ENCODE peak calls at places on chromosome X, in eight cellular contexts. One of them, this sample, is unnamed.

GRCh38 chrX:118370921-118371624 is 25.2 kb downstream of the WDR44 start:
- DNase-seq in pancreas: no peak
- DNase-seq in hepatocyte: peak
- DNase-seq in right atrium auricular region: no peak
- DNase-seq in body of pancreas: no peak
- DNase-seq in right cardiac atrium: no peak
- DNase-seq in upper lobe of right lung: no peak
- DNase-seq in esophagus squamous epithelium: no peak
- DNase-seq in this sample: no peak

GRCh38 chrX:11130142-11130541 is 19.0 kb downstream of the HCCS start:
- DNase-seq in pancreas: no peak
- DNase-seq in hepatocyte: no peak
- DNase-seq in right atrium auricular region: no peak
- DNase-seq in body of pancreas: no peak
- DNase-seq in right cardiac atrium: no peak
- DNase-seq in upper lobe of right lung: no peak
- DNase-seq in esophagus squamous epithelium: no peak
- DNase-seq in this sample: no peak

GRCh38 chrX:113202601-113203000 is 362.0 kb upstream of the AMOT start:
- DNase-seq in pancreas: no peak
- DNase-seq in hepatocyte: no peak
- DNase-seq in right atrium auricular region: no peak
- DNase-seq in body of pancreas: no peak
- DNase-seq in right cardiac atrium: no peak
- DNase-seq in upper lobe of right lung: no peak
- DNase-seq in esophagus squamous epithelium: no peak
- DNase-seq in this sample: no peak

GRCh38 chrX:10922158-10922557 is 189.0 kb upstream of the HCCS start:
- DNase-seq in pancreas: no peak
- DNase-seq in hepatocyte: peak
- DNase-seq in right atrium auricular region: no peak
- DNase-seq in body of pancreas: no peak
- DNase-seq in right cardiac atrium: no peak
- DNase-seq in upper lobe of right lung: no peak
- DNase-seq in esophagus squamous epithelium: no peak
- DNase-seq in this sample: no peak

GRCh38 chrX:43880439-43880838 is 1.8 kb downstream of the MAOB start:
- DNase-seq in pancreas: no peak
- DNase-seq in hepatocyte: no peak
- DNase-seq in right atrium auricular region: no peak
- DNase-seq in body of pancreas: no peak
- DNase-seq in right cardiac atrium: no peak
- DNase-seq in upper lobe of right lung: no peak
- DNase-seq in esophagus squamous epithelium: no peak
- DNase-seq in this sample: no peak

GRCh38 chrX:120015145-120016067 is 62.1 kb downstream of the RHOXF2B start:
- DNase-seq in pancreas: peak
- DNase-seq in hepatocyte: peak
- DNase-seq in right atrium auricular region: no peak
- DNase-seq in body of pancreas: peak
- DNase-seq in right cardiac atrium: peak
- DNase-seq in upper lobe of right lung: peak
- DNase-seq in esophagus squamous epithelium: no peak
- DNase-seq in this sample: no peak

GRCh38 chrX:134718329-134719317 is 60.4 kb upstream of the PLAC1 start:
- DNase-seq in pancreas: peak
- DNase-seq in hepatocyte: peak
- DNase-seq in right atrium auricular region: no peak
- DNase-seq in body of pancreas: peak
- DNase-seq in right cardiac atrium: peak
- DNase-seq in upper lobe of right lung: peak
- DNase-seq in esophagus squamous epithelium: no peak
- DNase-seq in this sample: no peak

GRCh38 chrX:29431895-29432294 is 783.5 kb upstream of the MAGEB2 start:
- DNase-seq in pancreas: no peak
- DNase-seq in hepatocyte: no peak
- DNase-seq in right atrium auricular region: no peak
- DNase-seq in body of pancreas: no peak
- DNase-seq in right cardiac atrium: no peak
- DNase-seq in upper lobe of right lung: no peak
- DNase-seq in esophagus squamous epithelium: no peak
- DNase-seq in this sample: no peak

GRCh38 chrX:119573840-119574393 is 446 bp upstream of the UBE2A start:
- DNase-seq in pancreas: peak
- DNase-seq in hepatocyte: peak
- DNase-seq in right atrium auricular region: no peak
- DNase-seq in body of pancreas: peak
- DNase-seq in right cardiac atrium: peak
- DNase-seq in upper lobe of right lung: no peak
- DNase-seq in esophagus squamous epithelium: peak
- DNase-seq in this sample: no peak

GRCh38 chrX:103063191-103063845 is 653 bp downstream of the BEX1 start:
- DNase-seq in pancreas: peak
- DNase-seq in hepatocyte: peak
- DNase-seq in right atrium auricular region: no peak
- DNase-seq in body of pancreas: peak
- DNase-seq in right cardiac atrium: peak
- DNase-seq in upper lobe of right lung: no peak
- DNase-seq in esophagus squamous epithelium: no peak
- DNase-seq in this sample: no peak

GRCh38 chrX:32137525-32137924 is 1065.7 kb upstream of the FTHL17 start:
- DNase-seq in pancreas: no peak
- DNase-seq in hepatocyte: peak
- DNase-seq in right atrium auricular region: no peak
- DNase-seq in body of pancreas: no peak
- DNase-seq in right cardiac atrium: no peak
- DNase-seq in upper lobe of right lung: no peak
- DNase-seq in esophagus squamous epithelium: no peak
- DNase-seq in this sample: no peak

GRCh38 chrX:11053351-11053750 is 57.8 kb upstream of the HCCS start:
- DNase-seq in pancreas: no peak
- DNase-seq in hepatocyte: no peak
- DNase-seq in right atrium auricular region: no peak
- DNase-seq in body of pancreas: no peak
- DNase-seq in right cardiac atrium: no peak
- DNase-seq in upper lobe of right lung: no peak
- DNase-seq in esophagus squamous epithelium: no peak
- DNase-seq in this sample: no peak

GRCh38 chrX:12263211-12263610 is 124.9 kb downstream of the FRMPD4 start:
- DNase-seq in pancreas: no peak
- DNase-seq in hepatocyte: no peak
- DNase-seq in right atrium auricular region: no peak
- DNase-seq in body of pancreas: no peak
- DNase-seq in right cardiac atrium: no peak
- DNase-seq in upper lobe of right lung: no peak
- DNase-seq in esophagus squamous epithelium: no peak
- DNase-seq in this sample: no peak

GRCh38 chrX:41335590-41336331 is 1.8 kb downstream of the DDX3X start:
- DNase-seq in pancreas: no peak
- DNase-seq in hepatocyte: no peak
- DNase-seq in right atrium auricular region: no peak
- DNase-seq in body of pancreas: no peak
- DNase-seq in right cardiac atrium: no peak
- DNase-seq in upper lobe of right lung: no peak
- DNase-seq in esophagus squamous epithelium: no peak
- DNase-seq in this sample: no peak

GRCh38 chrX:79366888-79367749 is at the start of gene ITM2A:
- DNase-seq in pancreas: peak
- DNase-seq in hepatocyte: peak
- DNase-seq in right atrium auricular region: peak
- DNase-seq in body of pancreas: peak
- DNase-seq in right cardiac atrium: peak
- DNase-seq in upper lobe of right lung: peak
- DNase-seq in esophagus squamous epithelium: no peak
- DNase-seq in this sample: peak

GRCh38 chrX:118347131-118347530 is 1.2 kb downstream of the WDR44 start:
- DNase-seq in pancreas: no peak
- DNase-seq in hepatocyte: peak
- DNase-seq in right atrium auricular region: no peak
- DNase-seq in body of pancreas: peak
- DNase-seq in right cardiac atrium: no peak
- DNase-seq in upper lobe of right lung: no peak
- DNase-seq in esophagus squamous epithelium: no peak
- DNase-seq in this sample: no peak

GRCh38 chrX:137926090-137926489 is 360.2 kb downstream of the ZIC3 start:
- DNase-seq in pancreas: no peak
- DNase-seq in hepatocyte: peak
- DNase-seq in right atrium auricular region: no peak
- DNase-seq in body of pancreas: no peak
- DNase-seq in right cardiac atrium: no peak
- DNase-seq in upper lobe of right lung: no peak
- DNase-seq in esophagus squamous epithelium: no peak
- DNase-seq in this sample: no peak

GRCh38 chrX:17553451-17553850 is 178.5 kb downstream of the NHS start:
- DNase-seq in pancreas: no peak
- DNase-seq in hepatocyte: no peak
- DNase-seq in right atrium auricular region: no peak
- DNase-seq in body of pancreas: no peak
- DNase-seq in right cardiac atrium: no peak
- DNase-seq in upper lobe of right lung: no peak
- DNase-seq in esophagus squamous epithelium: no peak
- DNase-seq in this sample: no peak

GRCh38 chrX:112827292-112827903 is 13.2 kb downstream of the AMOT start:
- DNase-seq in pancreas: no peak
- DNase-seq in hepatocyte: no peak
- DNase-seq in right atrium auricular region: no peak
- DNase-seq in body of pancreas: no peak
- DNase-seq in right cardiac atrium: no peak
- DNase-seq in upper lobe of right lung: no peak
- DNase-seq in esophagus squamous epithelium: no peak
- DNase-seq in this sample: no peak

GRCh38 chrX:118216086-118216485 is 99.5 kb upstream of the KLHL13 start:
- DNase-seq in pancreas: no peak
- DNase-seq in hepatocyte: no peak
- DNase-seq in right atrium auricular region: no peak
- DNase-seq in body of pancreas: no peak
- DNase-seq in right cardiac atrium: no peak
- DNase-seq in upper lobe of right lung: no peak
- DNase-seq in esophagus squamous epithelium: no peak
- DNase-seq in this sample: no peak

GRCh38 chrX:100424012-100424411 is 13.9 kb upstream of the PCDH19 start:
- DNase-seq in pancreas: no peak
- DNase-seq in hepatocyte: no peak
- DNase-seq in right atrium auricular region: no peak
- DNase-seq in body of pancreas: no peak
- DNase-seq in right cardiac atrium: no peak
- DNase-seq in upper lobe of right lung: no peak
- DNase-seq in esophagus squamous epithelium: no peak
- DNase-seq in this sample: no peak

GRCh38 chrX:53317365-53318069 is 36.1 kb upstream of the IQSEC2 start:
- DNase-seq in pancreas: peak
- DNase-seq in hepatocyte: peak
- DNase-seq in right atrium auricular region: peak
- DNase-seq in body of pancreas: peak
- DNase-seq in right cardiac atrium: peak
- DNase-seq in upper lobe of right lung: peak
- DNase-seq in esophagus squamous epithelium: no peak
- DNase-seq in this sample: peak

GRCh38 chrX:103918050-103918449 is 44.4 kb upstream of the TMSB15B start:
- DNase-seq in pancreas: peak
- DNase-seq in hepatocyte: peak
- DNase-seq in right atrium auricular region: no peak
- DNase-seq in body of pancreas: peak
- DNase-seq in right cardiac atrium: peak
- DNase-seq in upper lobe of right lung: no peak
- DNase-seq in esophagus squamous epithelium: no peak
- DNase-seq in this sample: no peak

GRCh38 chrX:128891554-128891953 is 631.7 kb downstream of the SMARCA1 start:
- DNase-seq in pancreas: no peak
- DNase-seq in hepatocyte: no peak
- DNase-seq in right atrium auricular region: no peak
- DNase-seq in body of pancreas: no peak
- DNase-seq in right cardiac atrium: no peak
- DNase-seq in upper lobe of right lung: no peak
- DNase-seq in esophagus squamous epithelium: no peak
- DNase-seq in this sample: no peak

GRCh38 chrX:132023896-132024386 is 839 bp downstream of the STK26 start:
- DNase-seq in pancreas: no peak
- DNase-seq in hepatocyte: no peak
- DNase-seq in right atrium auricular region: no peak
- DNase-seq in body of pancreas: no peak
- DNase-seq in right cardiac atrium: peak
- DNase-seq in upper lobe of right lung: peak
- DNase-seq in esophagus squamous epithelium: no peak
- DNase-seq in this sample: peak

GRCh38 chrX:152932144-152932543 is 34.3 kb downstream of the ZNF185 start:
- DNase-seq in pancreas: no peak
- DNase-seq in hepatocyte: no peak
- DNase-seq in right atrium auricular region: no peak
- DNase-seq in body of pancreas: no peak
- DNase-seq in right cardiac atrium: no peak
- DNase-seq in upper lobe of right lung: no peak
- DNase-seq in esophagus squamous epithelium: no peak
- DNase-seq in this sample: peak
- H3K27ac ChIP-seq in pancreas: no peak
- H3K27ac ChIP-seq in hepatocyte: no peak
- H3K27ac ChIP-seq in right atrium auricular region: no peak
- H3K27ac ChIP-seq in body of pancreas: no peak
- H3K27ac ChIP-seq in right cardiac atrium: no peak
- H3K27ac ChIP-seq in upper lobe of right lung: no peak
- H3K27ac ChIP-seq in esophagus squamous epithelium: no peak
- H3K27ac ChIP-seq in this sample: no peak

GRCh38 chrX:149629730-149630387 is 1.7 kb downstream of the TMEM185A start:
- DNase-seq in pancreas: no peak
- DNase-seq in hepatocyte: no peak
- DNase-seq in right atrium auricular region: no peak
- DNase-seq in body of pancreas: no peak
- DNase-seq in right cardiac atrium: no peak
- DNase-seq in upper lobe of right lung: no peak
- DNase-seq in esophagus squamous epithelium: no peak
- DNase-seq in this sample: no peak
- H3K4me3 ChIP-seq in pancreas: no peak
- H3K4me3 ChIP-seq in hepatocyte: peak
- H3K4me3 ChIP-seq in right atrium auricular region: peak
- H3K4me3 ChIP-seq in body of pancreas: no peak
- H3K4me3 ChIP-seq in right cardiac atrium: peak
- H3K4me3 ChIP-seq in upper lobe of right lung: no peak
- H3K4me3 ChIP-seq in esophagus squamous epithelium: peak
- H3K4me3 ChIP-seq in this sample: no peak

GRCh38 chrX:70477734-70478075 is 33.1 kb downstream of the DLG3 start:
- DNase-seq in pancreas: no peak
- DNase-seq in hepatocyte: no peak
- DNase-seq in right atrium auricular region: no peak
- DNase-seq in body of pancreas: no peak
- DNase-seq in right cardiac atrium: no peak
- DNase-seq in upper lobe of right lung: no peak
- DNase-seq in esophagus squamous epithelium: no peak
- DNase-seq in this sample: no peak
- H3K27ac ChIP-seq in pancreas: peak
- H3K27ac ChIP-seq in hepatocyte: peak
- H3K27ac ChIP-seq in right atrium auricular region: peak
- H3K27ac ChIP-seq in body of pancreas: peak
- H3K27ac ChIP-seq in right cardiac atrium: peak
- H3K27ac ChIP-seq in upper lobe of right lung: peak
- H3K27ac ChIP-seq in esophagus squamous epithelium: peak
- H3K27ac ChIP-seq in this sample: peak

DNA sequence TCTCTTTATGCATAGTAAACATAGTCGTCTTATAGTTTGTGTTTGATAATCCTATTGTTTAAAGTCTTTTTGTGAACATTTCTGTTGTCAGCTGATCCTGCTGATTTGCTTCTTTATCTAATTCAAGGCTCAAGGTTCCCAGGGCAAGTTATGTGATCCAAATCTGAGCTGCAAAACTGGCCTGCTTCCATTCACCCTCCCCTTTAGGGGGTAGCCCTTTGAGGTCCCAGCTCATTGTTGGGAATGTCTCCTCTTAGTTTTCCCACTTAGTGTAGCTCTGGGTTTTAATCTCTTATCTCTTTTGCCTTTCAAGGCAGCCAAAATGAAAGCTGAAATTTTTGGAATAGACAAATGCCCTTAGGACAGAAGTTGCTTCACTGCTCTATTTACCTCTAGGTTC is 40.2 kb upstream of the MAGED1 start:
- DNase-seq in pancreas: no peak
- DNase-seq in hepatocyte: no peak
- DNase-seq in right atrium auricular region: no peak
- DNase-seq in body of pancreas: no peak
- DNase-seq in right cardiac atrium: no peak
- DNase-seq in upper lobe of right lung: no peak
- DNase-seq in esophagus squamous epithelium: no peak
- DNase-seq in this sample: no peak
- H3K4me3 ChIP-seq in pancreas: no peak
- H3K4me3 ChIP-seq in hepatocyte: no peak
- H3K4me3 ChIP-seq in right atrium auricular region: no peak
- H3K4me3 ChIP-seq in body of pancreas: no peak
- H3K4me3 ChIP-seq in right cardiac atrium: no peak
- H3K4me3 ChIP-seq in upper lobe of right lung: no peak
- H3K4me3 ChIP-seq in esophagus squamous epithelium: no peak
- H3K4me3 ChIP-seq in this sample: no peak

This sample was measured in left lung.